ENCODE peak calls at places on chromosomes 6 and 20, in six cellular contexts. A, X, M, Z, N and Q are unnamed samples.

GRCh38 chr6:72374172-72374571 is 247.7 kb upstream of the KCNQ5 start:
- DNase-seq in A (no peak), X (no peak), M (no peak), Z (no peak), N (no peak), Q (no peak)

GRCh38 chr20:59253779-59254319 is 46.6 kb upstream of the EDN3 start:
- DNase-seq in A (peak; percentile 12), X (no peak), M (no peak), Z (no peak), N (no peak), Q (no peak)

GRCh38 chr20:36663026-36663425 is 17.0 kb upstream of the SLA2 start:
- DNase-seq in A (no peak), X (no peak), M (no peak), Z (no peak), N (no peak), Q (no peak)

GRCh38 chr6:163942790-163943189 is 528.3 kb downstream of the QKI start:
- DNase-seq in A (no peak), X (no peak), M (no peak), Z (no peak), N (no peak), Q (no peak)

GRCh38 chr6:90444125-90444745 is 142.6 kb downstream of the MAP3K7 start:
- DNase-seq in A (no peak), X (no peak), M (no peak), Z (no peak), N (no peak), Q (no peak)

GRCh38 chr6:45791181-45791580 is 224.5 kb downstream of the CLIC5 start:
- DNase-seq in A (no peak), X (no peak), M (no peak), Z (no peak), N (no peak), Q (no peak)

GRCh38 chr6:131976545-131977061 is 25.4 kb upstream of the CCN2 start:
- DNase-seq in A (no peak), X (peak; percentile 81), M (no peak), Z (no peak), N (no peak), Q (no peak)

GRCh38 chr6:137341721-137342195 is 122.6 kb upstream of the IFNGR1 start:
- DNase-seq in A (peak; percentile 17), X (no peak), M (no peak), Z (no peak), N (no peak), Q (no peak)

GRCh38 chr6:134253681-134254080 is 64.2 kb downstream of the SGK1 start:
- DNase-seq in A (no peak), X (no peak), M (no peak), Z (no peak), N (no peak), Q (no peak)

GRCh38 chr6:130396722-130397121 is 30.9 kb downstream of the TMEM200A start:
- DNase-seq in A (no peak), X (no peak), M (no peak), Z (no peak), N (no peak), Q (no peak)

GRCh38 chr6:133288662-133289061 is 47.5 kb downstream of the EYA4 start:
- DNase-seq in A (no peak), X (no peak), M (no peak), Z (no peak), N (no peak), Q (no peak)

GRCh38 chr20:45470939-45471338 is 1.4 kb downstream of the WFDC2 start:
- DNase-seq in A (no peak), X (no peak), M (no peak), Z (no peak), N (no peak), Q (no peak)

GRCh38 chr6:85403331-85404015 is 46.4 kb upstream of the NT5E start:
- DNase-seq in A (no peak), X (peak; percentile 90), M (no peak), Z (no peak), N (no peak), Q (no peak)

GRCh38 chr6:39051399-39052122 is 3.0 kb downstream of the GLP1R start:
- DNase-seq in A (no peak), X (no peak), M (peak; percentile 55), Z (no peak), N (no peak), Q (no peak)

GRCh38 chr6:146857180-146857959 is 258.6 kb downstream of the ADGB start:
- DNase-seq in A (peak; percentile 80), X (peak; percentile 77), M (peak; percentile 96), Z (peak; percentile 95), N (peak; percentile 43), Q (no peak)

GRCh38 chr20:47319517-47320252 is 36.8 kb downstream of the ZMYND8 start:
- DNase-seq in A (peak; percentile 73), X (peak; percentile 89), M (no peak), Z (peak; percentile 79), N (peak; percentile 78), Q (no peak)

GRCh38 chr20:35269055-35269781 is 8.7 kb downstream of the MMP24OS start:
- DNase-seq in A (peak; percentile 65), X (peak; percentile 66), M (no peak), Z (no peak), N (no peak), Q (no peak)

GRCh38 chr6:118551063-118551672 is 3.1 kb downstream of the PLN start:
- DNase-seq in A (no peak), X (peak; percentile 79), M (no peak), Z (no peak), N (peak; percentile 37), Q (no peak)

GRCh38 chr6:41021832-41022231 is 17.2 kb downstream of the UNC5CL start:
- DNase-seq in A (no peak), X (peak; percentile 37), M (no peak), Z (no peak), N (no peak), Q (no peak)

GRCh38 chr6:35077006-35077712 is 64.0 kb downstream of the TCP11 start:
- DNase-seq in A (no peak), X (no peak), M (peak; percentile 59), Z (peak; percentile 35), N (no peak), Q (no peak)

GRCh38 chr6:42366011-42366705 is 85.6 kb downstream of the TRERF1 start:
- DNase-seq in A (no peak), X (no peak), M (no peak), Z (no peak), N (no peak), Q (no peak)

DNA sequence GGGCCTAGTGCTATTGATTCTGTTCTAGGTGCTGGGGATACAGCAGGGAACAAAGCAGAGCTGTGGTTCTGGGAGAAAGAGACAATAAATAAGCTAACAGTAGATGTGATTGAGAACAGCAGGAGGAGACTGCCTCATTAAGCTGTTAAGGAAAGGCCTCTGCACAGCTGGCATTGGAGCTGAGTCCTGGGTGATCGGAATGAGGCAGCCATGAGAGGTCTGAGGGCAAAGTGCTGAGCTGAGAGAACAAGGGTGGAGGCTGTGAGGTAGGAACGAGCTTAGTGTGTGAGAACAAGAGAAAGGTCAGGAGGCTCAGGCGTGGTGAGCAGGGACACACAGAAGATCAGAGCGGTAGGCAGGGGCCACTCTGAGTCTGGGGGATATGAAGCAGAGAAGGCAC is 18.3 kb downstream of the DDX27 start:
- DNase-seq in A (no peak), X (no peak), M (no peak), Z (no peak), N (no peak), Q (no peak)
- TF ChIP-seq POLR2AphosphoS5 in A (no peak), X (no peak), M (no peak), Z (no peak), N (no peak), Q (no peak)

DNA sequence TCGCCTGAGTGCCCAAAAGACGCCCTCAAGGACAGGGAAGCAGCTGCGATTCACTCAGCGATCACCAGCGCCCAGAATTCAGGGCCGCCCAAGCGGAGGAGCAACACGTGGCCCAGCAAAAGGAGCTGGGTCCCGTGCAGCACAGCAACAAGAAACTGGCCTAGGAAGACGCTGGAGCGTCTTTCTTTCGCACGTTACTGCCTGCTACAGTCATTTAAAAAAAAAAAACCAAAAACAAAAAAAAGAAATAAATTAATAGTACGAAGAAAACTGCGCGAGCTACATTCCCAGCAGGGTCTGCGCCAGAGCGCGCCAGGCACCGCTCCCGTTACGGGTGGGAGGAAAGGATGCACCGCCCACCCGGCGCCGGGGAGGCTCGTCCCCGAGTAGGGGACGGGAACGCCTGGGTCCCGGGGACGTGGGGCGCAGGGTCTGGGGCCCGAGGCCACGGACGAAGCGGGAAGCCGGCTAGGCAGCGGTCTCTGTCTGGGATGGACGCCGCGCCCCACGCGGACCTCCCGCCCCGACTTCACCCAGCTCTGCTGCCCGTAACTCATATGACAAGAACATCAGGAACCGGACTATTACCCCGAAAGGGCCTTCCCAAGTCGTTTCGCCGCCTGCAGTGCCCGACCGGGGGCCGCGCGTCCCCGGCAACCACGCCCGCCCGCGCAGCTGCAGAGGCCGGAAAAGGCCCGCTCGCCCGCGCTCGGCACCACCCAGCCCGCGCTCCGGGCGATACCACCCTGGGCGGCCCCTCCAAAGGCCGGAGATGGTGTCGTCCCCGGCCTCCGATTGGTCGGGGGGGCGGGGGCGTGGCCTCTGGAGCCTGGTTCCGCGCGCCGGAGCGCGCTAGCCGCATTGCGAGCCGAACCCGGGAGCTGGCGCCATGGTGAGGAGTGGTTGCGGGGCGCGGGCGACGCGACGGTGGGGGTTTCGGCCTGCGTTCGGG is at the start of gene NOP56:
- DNase-seq in A (peak; percentile 95), X (peak; percentile 86), M (peak; percentile 98), Z (peak; percentile 95), N (peak; percentile 77), Q (peak; percentile 93)
- TF ChIP-seq POLR2A in A (peak; percentile 77), X (peak; percentile 92), M (peak; percentile 84), Z (peak; percentile 27), N (peak; percentile 98), Q (no peak)

DNA sequence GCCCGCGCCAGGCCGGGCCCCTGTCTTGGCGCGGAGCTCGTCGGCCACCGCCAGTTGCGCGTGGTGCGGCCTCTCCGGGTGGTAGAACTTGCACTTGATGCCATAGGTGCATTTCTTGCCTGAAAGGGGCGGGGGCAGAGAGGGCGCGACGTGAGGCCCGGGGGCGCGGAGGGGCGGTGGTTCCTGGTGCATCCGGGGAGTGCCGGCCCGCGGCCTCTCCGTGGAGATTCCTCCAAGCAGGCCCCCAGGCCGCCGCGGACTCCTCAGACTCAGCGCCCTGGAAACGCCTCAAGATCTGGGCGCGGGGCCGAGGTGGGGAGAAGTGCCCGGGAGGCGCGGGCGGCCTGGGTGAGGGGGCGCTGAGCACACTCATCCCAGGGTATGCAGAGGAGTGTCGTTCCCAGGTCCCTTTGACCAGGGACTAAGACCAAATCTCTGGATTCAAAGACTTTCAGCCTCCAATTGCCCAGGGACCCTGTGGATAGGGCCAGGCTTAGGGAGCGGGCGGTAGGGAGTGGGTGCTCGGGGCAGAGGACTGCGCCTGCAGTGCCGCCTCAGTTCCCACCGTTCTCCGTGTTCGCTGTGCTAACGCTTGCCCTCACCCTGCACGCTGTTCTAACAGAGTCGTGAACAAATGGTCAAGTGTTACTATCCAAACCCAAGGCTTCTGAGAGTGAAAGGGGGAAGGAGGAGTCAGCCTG is 33.3 kb downstream of the ZC3H12D start:
- DNase-seq in A (peak; percentile 82), X (no peak), M (peak; percentile 78), Z (no peak), N (no peak), Q (no peak)
- H3K4me3 ChIP-seq in A (peak overlapping the region; percentile 64), X (no peak overlapping the region), M (peak overlapping the region; percentile 26), Z (peak overlapping the region; percentile 66), N (no peak overlapping the region), Q (peak overlapping the region; percentile 67)

DNA sequence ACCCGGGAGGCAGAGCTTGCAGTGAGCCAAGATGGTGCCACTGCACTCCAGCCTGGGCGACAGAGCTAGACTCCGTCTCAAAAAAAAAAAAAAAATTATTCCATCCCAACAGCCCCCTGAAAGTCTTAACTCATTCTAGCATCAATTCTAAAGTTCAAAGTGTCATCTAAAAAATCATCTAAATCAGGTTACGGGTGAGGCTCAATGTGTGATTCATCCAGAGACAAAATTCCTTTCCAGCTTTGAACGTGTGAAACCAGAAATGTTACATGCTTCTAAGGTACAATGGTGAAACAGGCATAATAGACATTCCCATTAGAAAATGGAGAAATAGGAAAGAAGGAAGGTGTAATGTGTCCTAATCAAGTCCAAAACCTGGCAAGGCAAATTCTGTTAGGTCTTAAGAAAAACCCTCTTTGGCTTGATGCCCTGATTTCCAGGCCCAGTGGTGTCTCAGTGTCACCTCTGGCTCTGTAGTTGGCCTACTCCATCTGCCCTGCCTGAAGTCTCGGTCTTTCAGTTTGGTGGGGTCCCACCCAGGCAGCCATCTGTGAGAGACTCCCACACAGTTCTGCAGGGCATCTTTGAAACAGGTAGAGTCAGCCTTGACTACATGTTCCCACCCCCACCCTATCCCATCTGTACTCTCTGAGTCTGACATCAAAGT is 43.5 kb downstream of the HFE start:
- DNase-seq in A (no peak), X (no peak), M (no peak), Z (no peak), N (no peak), Q (no peak)
- TF ChIP-seq POLR2AphosphoS5 in A (no peak), X (no peak), M (no peak), Z (no peak), N (no peak), Q (no peak)